ENCODE peak calls at places on chromosomes 16 and 17, in eight cellular contexts. H, Y, B, U, Q, Z, L and P are unnamed samples.
A peak's percentile ranks its signal among the peaks of the same experiment; 100 is the strongest.

GRCh38 chr16:78763821-78764440 is 664.5 kb downstream of the WWOX start:
- DNase-seq in H (no peak), Y (no peak), B (no peak), U (no peak), Q (no peak), Z (no peak), L (no peak), P (no peak)

GRCh38 chr17:77441130-77441920 is 300.6 kb downstream of the SEC14L1 start:
- DNase-seq in H (no peak), Y (no peak), B (no peak), U (no peak), Q (no peak), Z (peak; percentile 86), L (peak; percentile 74), P (no peak)

GRCh38 chr17:14604920-14605599 is 304.2 kb downstream of the HS3ST3B1 start:
- DNase-seq in H (no peak), Y (no peak), B (no peak), U (no peak), Q (no peak), Z (no peak), L (no peak), P (peak; percentile 16)

GRCh38 chr17:50841949-50842354 is 6.6 kb downstream of the WFIKKN2 start:
- DNase-seq in H (peak; percentile 91), Y (peak; percentile 81), B (no peak), U (peak; percentile 74), Q (peak; percentile 89), Z (peak; percentile 63), L (peak; percentile 27), P (peak; percentile 80)

GRCh38 chr17:4980644-4981216 is 6.7 kb downstream of the CAMTA2 start:
- DNase-seq in H (peak; percentile 43), Y (peak; percentile 75), B (peak; percentile 69), U (peak; percentile 63), Q (peak; percentile 80), Z (peak; percentile 60), L (peak; percentile 27), P (no peak)

GRCh38 chr17:37770631-37771518 is 26.0 kb upstream of the HNF1B start:
- DNase-seq in H (peak; percentile 98), Y (peak; percentile 21), B (peak; percentile 4), U (peak; percentile 75), Q (peak; percentile 90), Z (peak; percentile 57), L (no peak), P (peak; percentile 65)

GRCh38 chr16:86921289-86921688 is 342.9 kb downstream of the FOXL1 start:
- DNase-seq in H (no peak), Y (no peak), B (no peak), U (no peak), Q (no peak), Z (no peak), L (no peak), P (no peak)

GRCh38 chr16:69563605-69564580 is 1.9 kb upstream of the NFAT5 start:
- DNase-seq in H (peak; percentile 8), Y (peak; percentile 47), B (no peak), U (peak; percentile 9), Q (peak; percentile 51), Z (peak; percentile 35), L (no peak), P (no peak)

GRCh38 chr16:27817038-27817437 is 246.5 kb downstream of the GSG1L start:
- DNase-seq in H (no peak), Y (no peak), B (no peak), U (no peak), Q (no peak), Z (no peak), L (no peak), P (no peak)

GRCh38 chr17:304461-304860 is 48.1 kb downstream of the RPH3AL start:
- DNase-seq in H (no peak), Y (no peak), B (no peak), U (no peak), Q (peak; percentile 6), Z (no peak), L (no peak), P (no peak)

GRCh38 chr17:335691-336090 is 16.9 kb downstream of the RPH3AL start:
- DNase-seq in H (no peak), Y (no peak), B (no peak), U (no peak), Q (no peak), Z (no peak), L (no peak), P (no peak)

GRCh38 chr17:61593404-61593803 is 2.4 kb upstream of the NACA2 start:
- DNase-seq in H (no peak), Y (no peak), B (no peak), U (no peak), Q (no peak), Z (peak; percentile 32), L (no peak), P (no peak)

GRCh38 chr17:77036841-77037381 is 103.9 kb upstream of the SEC14L1 start:
- DNase-seq in H (peak; percentile 36), Y (peak; percentile 53), B (no peak), U (no peak), Q (no peak), Z (no peak), L (no peak), P (peak; percentile 22)

GRCh38 chr16:22320572-22321339 is 23.5 kb downstream of the POLR3E start:
- DNase-seq in H (no peak), Y (no peak), B (no peak), U (no peak), Q (no peak), Z (no peak), L (no peak), P (no peak)